ENCODE peak calls at places on chromosomes 12 and 14, in eight cellular contexts. D is A673; O is CD8-positive, alpha-beta T cell; A is PC-3; C is transverse colon; S is MM.1S; R is IMR-90; F is coronary artery. Y is an unnamed sample.

GRCh38 chr12:124884587-124885438 is 21.1 kb upstream of the SCARB1 start:
- DNase-seq in D (no peak), R (no peak), A (no peak), S (peak), O (no peak), F (no peak), C (peak), Y (no peak)

GRCh38 chr12:131104464-131105350 is 151.0 kb downstream of the ADGRD1 start:
- DNase-seq in D (peak), S (peak), A (peak), R (peak), C (peak), O (peak), F (peak), Y (peak)

GRCh38 chr14:89190779-89191513 is 226.1 kb downstream of the FOXN3 start:
- DNase-seq in R (no peak), C (no peak), D (no peak), S (no peak), A (no peak), F (no peak), O (no peak), Y (no peak)

GRCh38 chr12:108305520-108305919 is 33.6 kb downstream of the CMKLR1 start:
- DNase-seq in F (peak), D (peak), S (no peak), R (peak), O (no peak), C (peak), A (peak), Y (peak)

GRCh38 chr14:20801726-20802125 is 918 bp downstream of the RNASE1 start:
- DNase-seq in S (no peak), R (no peak), F (no peak), O (no peak), A (no peak), C (peak), D (no peak), Y (no peak)

GRCh38 chr12:27332407-27333310 is at the start of gene BMAL2:
- DNase-seq in R (peak), C (peak), S (peak), F (no peak), O (peak), A (peak), D (peak), Y (peak)

GRCh38 chr12:53299101-53299453 is 418 bp upstream of the MYG1 start:
- DNase-seq in C (no peak), D (peak), A (peak), R (peak), F (no peak), S (no peak), O (no peak), Y (peak)

GRCh38 chr14:89324501-89325298 is 92.3 kb downstream of the FOXN3 start:
- DNase-seq in D (no peak), S (peak), C (no peak), R (no peak), O (no peak), F (no peak), A (no peak), Y (no peak)

GRCh38 chr12:111636209-111636928 is 37.3 kb upstream of the ATXN2 start:
- DNase-seq in A (no peak), D (peak), R (peak), S (no peak), C (peak), O (no peak), F (peak), Y (peak)

GRCh38 chr14:102777711-102778615 is 714 bp downstream of the TRAF3 start:
- DNase-seq in O (peak), R (peak), F (no peak), S (peak), A (peak), C (peak), D (no peak), Y (peak)

GRCh38 chr14:49853158-49853477 is 530 bp upstream of the NEMF start:
- DNase-seq in C (no peak), F (no peak), S (no peak), D (no peak), R (no peak), A (no peak), O (no peak), Y (no peak)

GRCh38 chr14:39320318-39320717 is 86.6 kb downstream of the MIA2 start:
- DNase-seq in R (peak), F (no peak), C (no peak), O (no peak), S (no peak), A (no peak), D (no peak), Y (no peak)

GRCh38 chr12:104952816-104953215 is 5.3 kb downstream of the SLC41A2 start:
- DNase-seq in A (peak), F (no peak), D (no peak), R (no peak), S (no peak), C (no peak), O (no peak), Y (no peak)

GRCh38 chr12:14699923-14700322 is 3.5 kb upstream of the GUCY2C start:
- DNase-seq in S (no peak), O (no peak), D (no peak), R (no peak), F (no peak), A (no peak), C (no peak), Y (no peak)

GRCh38 chr14:106879241-106879640 is 1352.9 kb downstream of the TMEM121 start:
- DNase-seq in S (peak), R (no peak), A (peak), C (peak), D (peak), F (no peak), O (peak), Y (no peak)

GRCh38 chr12:2125651-2126050 is 72.9 kb downstream of the CACNA1C start:
- DNase-seq in D (no peak), A (no peak), S (no peak), C (no peak), R (no peak), F (no peak), O (no peak), Y (no peak)

GRCh38 chr14:73634333-73634833 is 10.4 kb upstream of the DNAL1 start:
- DNase-seq in C (peak), F (no peak), D (peak), R (no peak), O (no peak), S (no peak), A (peak), Y (peak)

GRCh38 chr14:104554608-104555401 is 24.8 kb upstream of the C14orf180 start:
- DNase-seq in O (no peak), C (peak), S (no peak), D (no peak), F (no peak), R (no peak), A (no peak), Y (no peak)

GRCh38 chr14:32417956-32418552 is 89.0 kb downstream of the AKAP6 start:
- DNase-seq in D (peak), A (peak), O (no peak), C (peak), S (no peak), R (peak), F (no peak), Y (peak)

GRCh38 chr14:80850197-80850814 is 91.2 kb downstream of the CEP128 start:
- DNase-seq in A (peak), D (peak), R (peak), S (peak), C (no peak), O (no peak), F (no peak), Y (peak)

GRCh38 chr12:76310110-76310509 is 38.1 kb downstream of the BBS10 start:
- DNase-seq in S (no peak), R (peak), A (peak), D (no peak), F (no peak), O (no peak), C (no peak), Y (peak)

GRCh38 chr12:111975161-111975931 is 37.6 kb downstream of the TMEM116 start:
- DNase-seq in R (peak), A (no peak), C (no peak), S (no peak), O (no peak), D (no peak), F (no peak), Y (no peak)

GRCh38 chr12:75491169-75491568 is 10.6 kb downstream of the GLIPR1 start:
- DNase-seq in S (no peak), A (no peak), D (no peak), C (no peak), R (no peak), F (no peak), O (no peak), Y (no peak)

GRCh38 chr12:111108726-111109125 is 188.3 kb upstream of the MYL2 start:
- DNase-seq in F (no peak), S (no peak), C (no peak), A (no peak), D (no peak), O (no peak), R (no peak), Y (no peak)

GRCh38 chr12:14655284-14655683 is 41.1 kb downstream of the GUCY2C start:
- DNase-seq in O (no peak), A (no peak), S (no peak), R (no peak), D (no peak), F (no peak), C (no peak), Y (no peak)

DNA sequence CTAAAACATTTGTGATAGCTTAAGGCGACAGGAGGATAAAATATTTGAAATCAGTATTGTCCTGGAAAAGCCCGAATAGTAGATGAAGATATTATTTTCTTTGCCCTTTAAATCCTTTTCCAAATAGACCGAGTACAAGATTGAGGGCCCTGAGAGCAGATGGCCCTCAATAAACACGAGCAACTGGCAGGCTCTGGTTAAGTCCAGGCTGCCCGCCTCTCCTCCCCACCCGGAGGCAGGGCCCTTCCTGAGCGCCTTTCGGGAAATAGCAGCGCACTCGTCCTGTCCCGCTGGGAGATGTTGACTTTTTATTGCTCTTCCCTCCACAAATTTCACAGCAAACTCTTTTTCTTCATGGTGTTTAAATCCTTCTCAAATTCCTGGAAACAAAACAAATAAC is 50.8 kb upstream of the MAX start:
- DNase-seq in S (no peak), F (no peak), D (no peak), O (no peak), R (no peak), C (peak), A (no peak), Y (no peak)
- TF ChIP-seq CTCF in S (no peak), F (no peak), D (no peak), O (no peak), R (no peak), C (no peak), A (no peak), Y (no peak)

GRCh38 chr12:118986043-118986442 is 4.7 kb downstream of the SRRM4 start:
- DNase-seq in D (no peak), S (no peak), R (no peak), F (no peak), A (no peak), C (no peak), O (no peak), Y (no peak)

GRCh38 chr12:118982308-118982707 is 967 bp downstream of the SRRM4 start:
- DNase-seq in R (no peak), C (no peak), A (no peak), S (no peak), F (no peak), O (no peak), D (no peak), Y (no peak)

GRCh38 chr12:118984206-118984943 is 3.0 kb downstream of the SRRM4 start:
- DNase-seq in A (no peak), F (no peak), R (no peak), O (no peak), D (no peak), S (no peak), C (no peak), Y (no peak)

GRCh38 chr12:118981285-118982201 is at the start of gene SRRM4:
- DNase-seq in S (no peak), O (no peak), C (no peak), F (no peak), D (peak), R (no peak), A (no peak), Y (no peak)

GRCh38 chr12:118983147-118983824 is 1.9 kb downstream of the SRRM4 start:
- DNase-seq in F (no peak), R (no peak), A (no peak), S (no peak), D (no peak), C (no peak), O (no peak), Y (no peak)
- H3K4me3 ChIP-seq in F (no peak), R (no peak), A (no peak), S (no peak), D (no peak), C (no peak), O (no peak), Y (no peak)

DNA sequence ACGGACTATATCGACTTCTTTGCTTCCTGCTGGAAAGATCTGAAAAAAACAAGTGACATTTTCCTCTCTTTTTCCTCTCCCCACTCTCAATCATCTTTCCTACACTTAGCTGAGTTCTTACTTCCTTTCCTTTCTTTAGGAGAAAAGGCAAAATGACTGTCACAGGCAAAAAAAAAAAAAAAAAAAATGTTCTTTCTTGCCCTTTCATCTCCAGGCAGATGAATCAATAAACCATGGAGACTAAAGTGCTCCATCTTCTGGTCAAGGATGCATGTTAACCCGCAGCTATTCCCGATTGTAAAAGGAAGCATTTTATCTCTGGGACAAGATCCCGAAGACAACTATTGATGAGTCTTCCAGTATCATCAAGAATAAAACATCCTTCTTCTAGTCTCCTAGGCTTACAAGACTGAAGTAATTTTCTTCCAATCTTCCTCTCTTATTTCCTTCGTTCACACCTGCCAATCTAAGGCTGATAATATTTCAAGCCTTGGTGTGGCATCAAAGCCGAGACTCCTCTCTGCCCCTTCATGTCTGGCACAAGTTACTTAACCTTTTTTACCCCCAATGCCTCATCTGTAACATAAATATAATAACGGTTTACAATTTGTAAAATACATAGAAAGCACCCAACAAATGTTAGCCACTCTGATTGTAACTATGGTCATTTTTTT is 94.2 kb upstream of the PLEKHG7 start:
- DNase-seq in F (no peak), S (peak), A (peak), D (peak), R (peak), O (no peak), C (no peak), Y (peak)
- TF ChIP-seq CTCF in F (no peak), S (peak), A (peak), D (peak), R (peak), O (no peak), C (peak), Y (peak)

DNA sequence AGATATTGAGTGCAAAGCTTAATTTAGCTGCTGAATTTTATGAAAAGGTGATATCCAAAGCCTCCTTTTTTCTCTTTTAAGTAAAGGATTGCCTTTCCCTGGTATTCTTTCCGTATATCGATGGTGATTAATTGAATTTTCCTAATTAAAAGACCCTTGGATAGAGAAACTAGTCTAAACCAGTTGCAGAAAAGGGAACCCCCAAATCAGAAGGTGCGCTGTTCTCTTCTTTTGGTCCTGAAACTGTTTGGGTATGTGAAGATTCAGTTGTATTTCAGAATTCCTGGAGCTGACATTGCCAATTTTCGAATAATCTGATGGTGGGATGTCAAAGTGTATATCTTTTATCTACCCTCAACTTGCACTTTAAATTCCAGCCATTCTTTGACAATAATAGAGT is 1.9 kb downstream of the GPHN start:
- DNase-seq in S (no peak), A (no peak), D (no peak), O (no peak), C (no peak), F (no peak), R (no peak), Y (no peak)
- H3K4me3 ChIP-seq in S (peak), A (peak), D (peak), O (no peak), C (peak), F (peak), R (no peak), Y (peak)

GRCh38 chr12:63103489-63104131 is 47.4 kb downstream of the AVPR1A start:
- DNase-seq in O (no peak), C (no peak), A (peak), R (peak), D (peak), F (no peak), S (peak), Y (peak)
- TF ChIP-seq CTCF in O (peak), C (peak), A (peak), R (peak), D (peak), F (peak), S (peak), Y (peak)

GRCh38 chr14:75439989-75440388 is 12.2 kb downstream of the JDP2 start:
- DNase-seq in F (peak), D (no peak), A (no peak), C (peak), R (no peak), O (no peak), S (no peak), Y (no peak)
- H3K4me3 ChIP-seq in F (no peak), D (no peak), A (no peak), C (no peak), R (no peak), O (no peak), S (no peak), Y (no peak)

DNA sequence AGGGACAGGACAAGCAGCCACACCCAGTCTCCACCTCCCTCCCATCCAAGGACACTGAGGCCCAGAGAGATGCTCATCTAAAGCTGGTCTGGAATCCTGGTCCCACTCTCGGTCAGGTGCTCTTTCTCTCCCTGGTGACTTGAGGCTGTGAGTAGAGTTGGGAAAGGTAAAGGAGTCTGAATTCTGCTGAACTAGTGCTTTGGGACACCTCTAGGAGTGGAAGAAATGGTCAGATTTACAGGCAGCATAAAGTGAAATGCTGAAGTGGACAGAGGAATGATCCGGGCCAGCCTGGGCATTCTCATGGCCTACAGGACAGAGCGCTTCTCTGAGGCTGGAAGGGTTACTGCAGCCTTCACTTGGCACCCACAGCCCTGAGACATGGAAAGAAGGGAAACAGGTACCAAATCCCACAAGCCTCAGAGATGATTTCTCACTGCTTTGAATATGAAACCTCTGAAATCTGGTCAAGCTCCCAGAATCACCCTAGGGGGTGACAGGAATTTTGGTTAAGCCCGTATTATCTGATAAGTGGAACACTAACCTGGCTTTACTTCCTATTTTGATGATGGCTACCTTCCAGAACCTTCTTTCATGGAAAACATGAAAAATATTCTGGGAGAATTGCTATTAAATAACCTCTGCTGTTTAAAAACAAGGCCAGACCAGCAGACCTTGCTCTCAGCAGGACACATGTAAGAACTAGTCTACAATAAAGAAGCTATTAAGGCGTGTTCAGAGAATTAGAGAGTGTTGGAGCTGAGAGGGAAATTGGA is 281.7 kb downstream of the ZFP36L1 start:
- DNase-seq in O (no peak), R (no peak), D (no peak), C (no peak), F (no peak), S (no peak), A (no peak), Y (no peak)
- TF ChIP-seq CTCF in O (no peak), R (no peak), D (no peak), C (no peak), F (no peak), S (no peak), A (no peak), Y (no peak)

GRCh38 chr12:94697631-94698030 is 47.3 kb upstream of the TMCC3 start:
- DNase-seq in R (no peak), D (no peak), A (no peak), O (no peak), F (no peak), S (no peak), C (no peak), Y (no peak)
- H3K4me3 ChIP-seq in R (no peak), D (no peak), A (no peak), O (no peak), F (no peak), S (no peak), C (no peak), Y (no peak)